ENCODE peak calls at places on chromosomes 12 and 14, in ten cellular contexts. Z, N, O, R, Y, M, X, L, S and J are unnamed samples. For H3K36me3, the result is how much of the 10 kb centered on the place peaks cover.

GRCh38 chr14:77026930-77027537 is 1.5 kb downstream of the IRF2BPL start:
- DNase-seq in O (peak), X (peak), M (peak), R (peak), L (peak), S (no peak), N (peak), Z (no peak), Y (peak), J (no peak)

GRCh38 chr12:124837958-124838803 is 25.5 kb downstream of the SCARB1 start:
- DNase-seq in L (no peak), O (peak), R (no peak), Z (peak), M (peak), Y (peak), S (no peak), X (peak), N (peak), J (no peak)

GRCh38 chr12:102726686-102727085 is 190.4 kb downstream of the PAH start:
- DNase-seq in S (no peak), M (no peak), N (no peak), L (no peak), Z (no peak), Y (no peak), O (no peak), X (no peak), R (no peak), J (no peak)

GRCh38 chr14:41609704-41610183 is 3.1 kb downstream of the LRFN5 start:
- DNase-seq in M (peak), Y (peak), N (peak), Z (peak), X (peak), O (peak), R (peak), L (no peak), S (no peak), J (peak)

GRCh38 chr14:80663541-80663940 is 278.0 kb downstream of the CEP128 start:
- DNase-seq in X (no peak), Z (no peak), M (no peak), N (no peak), R (no peak), S (no peak), Y (no peak), O (no peak), L (no peak), J (no peak)

GRCh38 chr12:50734409-50735263 is 29.3 kb upstream of the ATF1 start:
- DNase-seq in N (no peak), Y (peak), X (no peak), O (no peak), L (peak), Z (no peak), R (no peak), M (peak), S (peak), J (peak)

GRCh38 chr12:29725587-29726320 is 58.0 kb downstream of the TMTC1 start:
- DNase-seq in M (peak), L (no peak), X (no peak), Y (no peak), S (no peak), Z (peak), N (peak), R (no peak), O (no peak), J (peak)

GRCh38 chr12:131065279-131065678 is 111.6 kb downstream of the ADGRD1 start:
- DNase-seq in L (no peak), Z (peak), N (peak), M (no peak), O (peak), R (no peak), Y (no peak), X (peak), S (no peak), J (peak)

GRCh38 chr12:46217686-46218508 is 50.9 kb downstream of the SLC38A1 start:
- DNase-seq in R (no peak), Y (no peak), S (no peak), M (no peak), N (no peak), L (peak), Z (peak), X (no peak), O (no peak), J (no peak)

GRCh38 chr12:105748806-105749600 is 389.8 kb downstream of the NUAK1 start:
- DNase-seq in Z (peak), O (no peak), L (no peak), S (no peak), X (no peak), M (no peak), N (peak), R (no peak), Y (no peak), J (no peak)

GRCh38 chr12:132771126-132771838 is 9.7 kb upstream of the ANKLE2 start:
- DNase-seq in S (no peak), N (no peak), Z (no peak), O (no peak), R (no peak), M (no peak), Y (no peak), L (peak), X (peak), J (no peak)

GRCh38 chr14:24995016-24995415 is 54.9 kb downstream of the STXBP6 start:
- DNase-seq in O (no peak), Z (no peak), X (no peak), R (no peak), S (no peak), Y (no peak), L (no peak), M (no peak), N (no peak), J (no peak)

GRCh38 chr12:11650697-11651281 is 1.3 kb downstream of the ETV6 start:
- DNase-seq in Y (no peak), L (peak), Z (no peak), S (no peak), N (no peak), X (no peak), O (no peak), M (peak), R (no peak), J (peak)

GRCh38 chr14:93965968-93966474 is 10.3 kb downstream of the ASB2 start:
- DNase-seq in Z (no peak), R (no peak), M (no peak), O (no peak), L (no peak), N (no peak), X (no peak), Y (no peak), S (no peak), J (no peak)

GRCh38 chr14:49641697-49642129 is 6.7 kb upstream of the DNAAF2 start:
- DNase-seq in Y (peak), L (no peak), S (no peak), M (no peak), Z (no peak), X (no peak), O (peak), N (no peak), R (no peak), J (no peak)

GRCh38 chr14:23435540-23436326 is at the start of gene MYH7:
- DNase-seq in L (no peak), Y (no peak), X (peak), M (no peak), Z (no peak), S (no peak), O (no peak), N (peak), R (no peak), J (no peak)

GRCh38 chr12:31868980-31869379 is 90.2 kb upstream of the RESF1 start:
- DNase-seq in N (peak), R (no peak), Y (no peak), L (no peak), X (no peak), Z (no peak), M (peak), O (no peak), S (no peak), J (no peak)

GRCh38 chr12:107134558-107134957 is 41.2 kb upstream of the CRY1 start:
- DNase-seq in Z (no peak), O (no peak), R (no peak), N (no peak), X (no peak), L (peak), S (peak), M (peak), Y (peak), J (peak)

GRCh38 chr12:117261267-117261666 is 71.0 kb upstream of the FBXO21 start:
- DNase-seq in Z (no peak), S (no peak), O (no peak), Y (no peak), R (no peak), L (no peak), N (no peak), M (peak), X (no peak), J (no peak)

GRCh38 chr14:67856806-67857205 is 37.2 kb downstream of the RAD51B start:
- DNase-seq in L (no peak), M (no peak), O (no peak), Z (no peak), S (no peak), R (no peak), X (no peak), Y (no peak), N (no peak), J (no peak)

DNA sequence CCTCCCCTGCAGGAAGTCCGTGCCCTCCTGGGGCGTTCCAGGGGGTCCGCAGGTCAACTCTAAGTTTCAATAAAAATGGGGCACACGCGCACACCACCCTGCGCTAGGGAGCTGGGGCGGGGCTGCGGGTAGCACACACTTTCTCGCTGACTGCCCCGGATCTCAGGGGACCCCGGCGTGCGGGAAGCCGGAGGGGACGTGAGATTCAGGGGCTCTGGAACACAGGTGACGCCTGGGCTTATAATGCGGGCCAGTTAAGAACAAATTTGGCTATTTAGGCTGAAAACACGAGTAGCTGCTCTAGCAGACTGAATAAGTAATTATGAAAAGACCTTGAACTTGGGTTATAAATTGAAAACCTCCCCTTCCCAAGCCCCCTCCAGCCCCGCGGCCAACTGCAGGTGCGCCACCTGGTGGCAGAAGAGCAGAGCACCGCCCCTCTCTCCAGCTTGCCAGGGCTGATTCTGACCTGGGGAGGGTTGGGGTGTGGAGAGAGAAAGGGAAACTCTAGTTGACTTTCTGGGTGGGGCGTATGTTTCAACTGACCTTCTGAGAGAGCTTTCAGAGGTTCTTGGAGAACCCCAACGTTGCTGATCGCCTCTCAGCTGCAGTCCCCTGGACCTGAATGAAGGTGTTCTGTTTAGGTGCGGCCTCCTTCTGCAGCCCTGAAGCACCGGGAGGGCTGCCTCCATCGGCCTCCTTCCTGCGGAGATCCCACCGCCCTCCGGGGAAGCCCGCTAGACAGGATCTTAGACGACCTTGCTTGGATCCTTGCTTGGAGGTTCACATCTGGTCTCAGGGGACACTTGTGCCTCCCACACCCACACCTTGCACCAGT is 118.4 kb upstream of the EVL start:
- DNase-seq in R (peak), Z (no peak), Y (no peak), L (peak), M (peak), O (no peak), S (no peak), X (no peak), N (peak), J (peak)
- H3K4me3 ChIP-seq in R (no peak), Z (no peak), Y (no peak), L (no peak), M (peak), O (no peak), S (no peak), X (peak), N (peak), J (peak)

GRCh38 chr12:112185093-112185923 is 59.9 kb downstream of the TRAFD1 start:
- DNase-seq in N (no peak), X (no peak), L (no peak), S (no peak), Z (no peak), R (peak), Y (no peak), O (no peak), M (no peak), J (no peak)
- H3K36me3 ChIP-seq in N (under half), X (under half), L (under half), S (under half), Z (under half), R (half or more), Y (under half), O (under half), M (under half), J (under half)

DNA sequence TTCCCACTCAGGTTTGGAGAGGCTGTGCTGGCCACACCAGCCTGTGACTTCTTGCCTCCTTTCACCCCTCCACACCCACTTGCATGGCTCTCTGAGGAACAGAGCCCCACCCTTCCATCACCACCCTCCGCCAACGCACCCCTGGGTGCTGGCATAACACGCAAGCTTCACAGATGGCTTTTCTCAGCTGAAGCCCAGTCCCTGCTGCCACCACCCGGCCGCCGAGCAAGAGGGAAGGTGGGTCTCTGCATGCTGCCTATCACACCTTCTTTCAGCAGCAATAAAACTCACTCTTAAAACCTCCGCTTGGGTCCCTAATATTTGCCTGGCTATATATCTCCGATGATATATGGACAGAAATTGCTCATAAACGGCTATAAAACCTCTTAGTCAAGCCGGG is 41.6 kb downstream of the SMUG1 start:
- DNase-seq in S (no peak), N (no peak), Z (no peak), R (no peak), L (no peak), O (no peak), Y (no peak), M (no peak), X (no peak), J (no peak)
- H3K4me3 ChIP-seq in S (no peak), N (no peak), Z (peak), R (no peak), L (no peak), O (no peak), Y (no peak), M (no peak), X (no peak), J (no peak)

GRCh38 chr14:54773171-54774006 is 129.2 kb downstream of the GCH1 start:
- DNase-seq in X (peak), Y (peak), O (peak), L (peak), N (peak), M (peak), R (peak), Z (peak), S (peak), J (peak)
- H3K36me3 ChIP-seq in X (under half), Y (under half), O (under half), L (under half), N (under half), M (under half), R (under half), Z (under half), S (under half), J (under half)

DNA sequence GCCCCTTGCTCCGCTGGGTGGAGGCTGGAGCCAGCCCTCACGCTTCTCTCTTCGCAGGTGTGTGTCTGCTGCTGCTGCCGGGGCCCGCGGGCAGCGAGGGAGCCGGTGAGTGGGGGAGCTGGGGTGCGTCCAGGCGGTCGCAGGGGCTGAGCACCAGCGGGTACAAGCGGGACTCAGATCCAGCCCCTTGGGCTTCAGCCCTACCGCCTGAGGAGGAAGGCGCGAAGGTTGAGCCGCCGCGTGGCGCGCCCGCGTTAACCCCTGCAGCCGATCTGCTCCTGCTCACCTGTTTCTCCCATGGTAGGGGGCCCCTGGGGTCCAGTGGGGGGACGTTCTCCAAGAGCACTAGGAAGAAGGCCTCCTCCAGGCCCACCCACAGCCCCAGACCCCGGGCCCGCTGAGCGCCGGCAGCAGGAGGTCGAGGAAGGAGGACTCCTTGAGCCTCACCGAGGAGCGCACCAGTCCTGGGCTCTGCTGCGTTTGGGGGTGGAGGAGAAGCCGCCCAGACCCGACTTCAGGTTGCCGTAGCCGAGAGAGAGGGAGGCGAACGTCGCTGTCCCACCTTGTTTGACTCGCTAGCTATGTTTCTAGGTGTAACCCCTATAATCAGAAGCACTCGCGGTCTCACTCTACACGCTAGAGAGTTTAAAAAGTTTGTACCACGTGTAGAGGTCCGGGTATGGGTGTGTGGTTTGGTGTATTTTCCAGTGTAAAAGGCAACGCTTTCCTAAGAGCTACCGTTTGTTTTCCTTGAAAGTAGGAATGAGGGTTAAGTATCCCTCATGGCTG is 834 bp downstream of the COCH start:
- DNase-seq in L (no peak), S (no peak), R (peak), Z (no peak), O (peak), Y (peak), M (peak), N (peak), X (peak), J (no peak)
- H3K4me3 ChIP-seq in L (no peak), S (peak), R (peak), Z (peak), O (no peak), Y (peak), M (peak), N (peak), X (peak), J (peak)

GRCh38 chr14:58408681-58409080 is 13.0 kb downstream of the TOMM20L start:
- DNase-seq in M (no peak), X (no peak), R (no peak), Z (no peak), S (no peak), Y (no peak), N (no peak), O (no peak), L (no peak), J (no peak)
- H3K36me3 ChIP-seq in M (under half), X (under half), R (half or more), Z (under half), S (under half), Y (under half), N (under half), O (under half), L (under half), J (half or more)

GRCh38 chr14:73462078-73462715 is 3.9 kb upstream of the NUMB start:
- DNase-seq in Z (peak), R (no peak), O (peak), X (no peak), S (no peak), L (no peak), M (peak), Y (peak), N (peak), J (no peak)
- H3K4me3 ChIP-seq in Z (no peak), R (peak), O (no peak), X (peak), S (no peak), L (no peak), M (peak), Y (no peak), N (peak), J (no peak)

GRCh38 chr12:26513357-26514043 is 318.1 kb downstream of the SSPN start:
- DNase-seq in L (no peak), M (no peak), R (no peak), O (no peak), Z (no peak), S (no peak), Y (no peak), X (no peak), N (no peak), J (no peak)
- H3K36me3 ChIP-seq in L (under half), M (under half), R (under half), O (under half), Z (under half), S (under half), Y (under half), X (under half), N (under half), J (under half)